ENCODE peak calls at places on chromosomes 1 and 21, in five cellular contexts. W is retina, B is ACHN, D is COR-L47, R is AG09309. Q is an unnamed sample.

GRCh38 chr21:40516336-40516735 is 330.6 kb downstream of the DSCAM start:
- DNase-seq in B (no peak), W (peak), R (no peak), D (peak), Q (peak)

GRCh38 chr21:31136891-31137290 is 98.6 kb upstream of the KRTAP19-8 start:
- DNase-seq in W (no peak), B (no peak), D (no peak), R (no peak), Q (no peak)

GRCh38 chr1:100785399-100786082 is 66.0 kb downstream of the VCAM1 start:
- DNase-seq in B (peak), W (no peak), D (no peak), R (no peak), Q (no peak)

GRCh38 chr1:188709146-188709545 is 1768.5 kb downstream of the BRINP3 start:
- DNase-seq in D (peak), R (no peak), B (no peak), W (no peak), Q (no peak)

GRCh38 chr1:1921459-1921862 is 2.4 kb upstream of the TMEM52 start:
- DNase-seq in D (no peak), B (no peak), R (no peak), W (no peak), Q (peak)

GRCh38 chr1:207393610-207394009 is 60.5 kb upstream of the CR2 start:
- DNase-seq in R (peak), B (peak), D (no peak), W (no peak), Q (no peak)

GRCh38 chr1:63835075-63835633 is 61.3 kb downstream of the ROR1 start:
- DNase-seq in D (no peak), B (no peak), R (no peak), W (no peak), Q (no peak)

GRCh38 chr21:44267655-44268142 is 6.0 kb upstream of the DNMT3L start:
- DNase-seq in W (no peak), B (no peak), D (no peak), R (no peak), Q (peak)

GRCh38 chr1:210792703-210793102 is 341.2 kb downstream of the KCNH1 start:
- DNase-seq in R (peak), W (no peak), D (no peak), B (peak), Q (no peak)

GRCh38 chr1:20124451-20125057 is 5.2 kb upstream of the PLA2G2D start:
- DNase-seq in B (peak), W (no peak), R (peak), D (no peak), Q (peak)

GRCh38 chr1:86258106-86258505 is 101.5 kb upstream of the COL24A1 start:
- DNase-seq in R (no peak), B (no peak), D (no peak), W (no peak), Q (no peak)

GRCh38 chr1:4652631-4653327 is 1.6 kb upstream of the AJAP1 start:
- DNase-seq in B (peak), W (peak), D (no peak), R (no peak), Q (peak)

GRCh38 chr1:110604586-110605148 is 1.5 kb downstream of the KCNA2 start:
- DNase-seq in W (no peak), R (no peak), B (no peak), D (no peak), Q (no peak)

GRCh38 chr1:197984273-197984672 is 67.1 kb downstream of the LHX9 start:
- DNase-seq in W (no peak), B (no peak), D (no peak), R (no peak), Q (no peak)

GRCh38 chr1:14976260-14976659 is 177.3 kb upstream of the TMEM51 start:
- DNase-seq in D (no peak), W (no peak), B (peak), R (no peak), Q (no peak)

GRCh38 chr1:58500036-58500435 is 46.5 kb downstream of the OMA1 start:
- DNase-seq in D (no peak), W (no peak), R (no peak), B (no peak), Q (no peak)

GRCh38 chr1:112618114-112618720 is 724 bp downstream of the ST7L start:
- DNase-seq in B (no peak), W (no peak), D (no peak), R (no peak), Q (no peak)

GRCh38 chr1:150813028-150813707 is 5.1 kb upstream of the CTSK start:
- DNase-seq in B (peak), W (peak), D (peak), R (no peak), Q (peak)

GRCh38 chr1:173187838-173188237 is 19.3 kb downstream of the TNFSF4 start:
- DNase-seq in W (no peak), B (no peak), D (no peak), R (no peak), Q (no peak)

GRCh38 chr1:25703671-25704637 is 87.4 kb downstream of the MAN1C1 start:
- DNase-seq in W (no peak), R (no peak), B (no peak), D (no peak), Q (no peak)

GRCh38 chr21:34885636-34886553 is 163.2 kb downstream of the RUNX1 start:
- DNase-seq in W (peak), D (no peak), B (peak), R (no peak), Q (peak)

GRCh38 chr1:155729031-155729898 is 40.4 kb downstream of the DAP3 start:
- DNase-seq in D (peak), R (peak), B (peak), W (peak), Q (peak)

GRCh38 chr1:161139765-161140164 is 7.3 kb upstream of the DEDD start:
- DNase-seq in B (peak), R (no peak), W (no peak), D (peak), Q (no peak)

GRCh38 chr1:118963456-118964430 is 24.4 kb downstream of the TBX15 start:
- DNase-seq in W (no peak), D (no peak), B (peak), R (peak), Q (no peak)

GRCh38 chr1:31796707-31797106 is 19.1 kb downstream of the SPOCD1 start:
- DNase-seq in B (no peak), W (no peak), D (no peak), R (no peak), Q (peak)

GRCh38 chr1:48572632-48573258 is 100.7 kb upstream of the SPATA6 start:
- DNase-seq in B (peak), R (peak), D (peak), W (peak), Q (peak)

GRCh38 chr1:23896491-23896890 is 16.7 kb downstream of the CNR2 start:
- DNase-seq in D (no peak), W (no peak), B (no peak), R (no peak), Q (no peak)

GRCh38 chr1:224517171-224517570 is 82.6 kb upstream of the WDR26 start:
- DNase-seq in B (no peak), D (no peak), R (no peak), W (no peak), Q (no peak)

GRCh38 chr1:165847486-165847885 is 20.1 kb downstream of the UCK2 start:
- DNase-seq in D (no peak), B (no peak), R (no peak), W (no peak), Q (no peak)

GRCh38 chr1:243233908-243234307 is 21.2 kb downstream of the CEP170 start:
- DNase-seq in B (no peak), W (no peak), D (no peak), R (no peak), Q (no peak)

GRCh38 chr1:205210876-205211838 is at the start of gene DSTYK:
- DNase-seq in B (peak), W (peak), R (peak), D (peak), Q (peak)

GRCh38 chr1:214282696-214283225 is 1.8 kb downstream of the SMYD2 start:
- DNase-seq in B (no peak), W (peak), D (no peak), R (no peak), Q (no peak)